ENCODE peak calls at places on chromosomes 2 and 18, in four cellular contexts. One of them, this sample, is unnamed.

GRCh38 chr2:105438104-105438929 is 39.5 kb upstream of the FHL2 start:
- DNase-seq in HepG2: no peak
- DNase-seq in H1: no peak
- DNase-seq in K562: peak; percentile 58
- DNase-seq in this sample: no peak

GRCh38 chr2:215270118-215270451 is 41.8 kb upstream of the ATIC start:
- DNase-seq in HepG2: no peak
- DNase-seq in H1: no peak
- DNase-seq in K562: no peak
- DNase-seq in this sample: no peak

GRCh38 chr18:58768293-58768974 is 96.2 kb upstream of the ZNF532 start:
- DNase-seq in HepG2: peak; percentile 35
- DNase-seq in H1: peak; percentile 96
- DNase-seq in K562: peak; percentile 49
- DNase-seq in this sample: peak; percentile 67

GRCh38 chr2:196284033-196284844 is 112.9 kb upstream of the STK17B start:
- DNase-seq in HepG2: no peak
- DNase-seq in H1: no peak
- DNase-seq in K562: no peak
- DNase-seq in this sample: no peak

GRCh38 chr2:38274286-38275276 is 102.5 kb downstream of the ATL2 start:
- DNase-seq in HepG2: peak; percentile 76
- DNase-seq in H1: no peak
- DNase-seq in K562: peak; percentile 60
- DNase-seq in this sample: peak; percentile 87

GRCh38 chr18:6960656-6961055 is 156.9 kb downstream of the LAMA1 start:
- DNase-seq in HepG2: no peak
- DNase-seq in H1: no peak
- DNase-seq in K562: no peak
- DNase-seq in this sample: no peak

GRCh38 chr2:81195774-81196382 is 891.3 kb upstream of the LRRTM1 start:
- DNase-seq in HepG2: no peak
- DNase-seq in H1: no peak
- DNase-seq in K562: no peak
- DNase-seq in this sample: no peak

GRCh38 chr2:69217333-69218080 is 169.5 kb downstream of the GFPT1 start:
- DNase-seq in HepG2: no peak
- DNase-seq in H1: no peak
- DNase-seq in K562: no peak
- DNase-seq in this sample: no peak

GRCh38 chr2:158544998-158545397 is 88.2 kb downstream of the PKP4 start:
- DNase-seq in HepG2: no peak
- DNase-seq in H1: no peak
- DNase-seq in K562: no peak
- DNase-seq in this sample: no peak

GRCh38 chr2:120028795-120029194 is 15.9 kb downstream of the EPB41L5 start:
- DNase-seq in HepG2: no peak
- DNase-seq in H1: no peak
- DNase-seq in K562: no peak
- DNase-seq in this sample: no peak

DNA sequence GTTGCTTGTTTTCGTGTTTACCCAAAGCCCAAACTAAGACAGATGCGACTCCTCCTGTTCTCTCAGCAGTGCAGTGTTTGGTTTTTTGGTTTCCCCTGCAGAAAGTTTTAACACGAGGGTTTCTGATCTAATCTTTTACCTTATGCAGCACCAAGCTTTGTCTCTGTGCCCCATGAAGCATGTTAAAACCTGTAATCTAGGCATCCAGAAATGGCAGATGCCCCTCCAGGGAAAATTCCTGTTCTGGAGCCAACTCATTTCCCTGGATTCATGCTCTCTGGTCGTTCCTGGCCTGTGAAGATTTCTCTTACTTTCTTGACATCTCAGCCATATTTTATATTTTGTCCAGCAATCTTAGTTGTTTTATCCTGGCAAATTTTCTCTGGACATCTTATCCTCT is 91.5 kb downstream of the LTBP1 start:
- DNase-seq in HepG2: no peak
- DNase-seq in H1: no peak
- DNase-seq in K562: no peak
- DNase-seq in this sample: no peak
- TF ChIP-seq PHF8 in HepG2: no peak
- TF ChIP-seq PHF8 in H1: no peak
- TF ChIP-seq PHF8 in K562: no peak
- TF ChIP-seq PHF8 in this sample: no peak

GRCh38 chr18:59985289-59985688 is 85.5 kb downstream of the PMAIP1 start:
- DNase-seq in HepG2: no peak
- DNase-seq in H1: no peak
- DNase-seq in K562: no peak
- DNase-seq in this sample: no peak

GRCh38 chr18:59987102-59987501 is 87.3 kb downstream of the PMAIP1 start:
- DNase-seq in HepG2: no peak
- DNase-seq in H1: no peak
- DNase-seq in K562: no peak
- DNase-seq in this sample: no peak

GRCh38 chr18:59990121-59990818 is 90.5 kb downstream of the PMAIP1 start:
- DNase-seq in HepG2: no peak
- DNase-seq in H1: no peak
- DNase-seq in K562: no peak
- DNase-seq in this sample: no peak

GRCh38 chr18:59986139-59986538 is 86.3 kb downstream of the PMAIP1 start:
- DNase-seq in HepG2: no peak
- DNase-seq in H1: no peak
- DNase-seq in K562: no peak
- DNase-seq in this sample: no peak

GRCh38 chr18:59988098-59988706 is 88.4 kb downstream of the PMAIP1 start:
- DNase-seq in HepG2: peak; percentile 23
- DNase-seq in H1: no peak
- DNase-seq in K562: peak; percentile 21
- DNase-seq in this sample: peak; percentile 53
- TF ChIP-seq PHF8 in HepG2: no peak
- TF ChIP-seq PHF8 in H1: no peak
- TF ChIP-seq PHF8 in K562: no peak
- TF ChIP-seq PHF8 in this sample: no peak

DNA sequence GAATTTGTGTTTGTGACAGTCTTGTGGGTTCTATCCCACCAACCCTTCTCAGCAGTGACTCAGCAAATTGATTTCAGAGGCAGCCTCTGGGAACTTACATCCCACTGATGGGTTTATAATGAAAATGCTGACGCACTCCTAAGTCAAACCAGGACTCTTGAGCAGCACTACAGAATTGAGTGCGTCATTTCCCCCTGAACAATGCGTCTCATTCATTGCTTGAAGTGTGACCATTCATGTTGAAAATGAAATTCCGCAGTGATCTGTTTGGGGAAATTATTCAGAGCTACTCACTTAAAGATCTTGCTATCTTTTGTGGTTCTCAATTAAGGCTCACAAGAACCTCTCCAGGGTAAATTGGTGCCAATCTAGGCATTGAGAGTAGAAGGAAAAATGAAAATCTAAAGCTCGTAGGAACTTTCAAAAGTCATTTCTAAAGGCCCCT is 417.7 kb upstream of the SLC14A2 start:
- DNase-seq in HepG2: no peak
- DNase-seq in H1: no peak
- DNase-seq in K562: no peak
- DNase-seq in this sample: no peak
- TF ChIP-seq PHF8 in HepG2: no peak
- TF ChIP-seq PHF8 in H1: no peak
- TF ChIP-seq PHF8 in K562: no peak
- TF ChIP-seq PHF8 in this sample: no peak

GRCh38 chr18:26056291-26056690 is 34.1 kb downstream of the SS18 start:
- DNase-seq in HepG2: no peak
- DNase-seq in H1: no peak
- DNase-seq in K562: no peak
- DNase-seq in this sample: no peak
- TF ChIP-seq PHF8 in HepG2: no peak
- TF ChIP-seq PHF8 in H1: no peak
- TF ChIP-seq PHF8 in K562: no peak
- TF ChIP-seq PHF8 in this sample: no peak

GRCh38 chr2:62110415-62111025 is 85.4 kb upstream of the B3GNT2 start:
- DNase-seq in HepG2: no peak
- DNase-seq in H1: no peak
- DNase-seq in K562: no peak
- DNase-seq in this sample: no peak

GRCh38 chr2:62116983-62117382 is 78.9 kb upstream of the B3GNT2 start:
- DNase-seq in HepG2: no peak
- DNase-seq in H1: no peak
- DNase-seq in K562: no peak
- DNase-seq in this sample: no peak

GRCh38 chr2:62114564-62114963 is 81.4 kb upstream of the B3GNT2 start:
- DNase-seq in HepG2: no peak
- DNase-seq in H1: no peak
- DNase-seq in K562: no peak
- DNase-seq in this sample: no peak

GRCh38 chr2:62109554-62109953 is 86.4 kb upstream of the B3GNT2 start:
- DNase-seq in HepG2: no peak
- DNase-seq in H1: no peak
- DNase-seq in K562: no peak
- DNase-seq in this sample: no peak

DNA sequence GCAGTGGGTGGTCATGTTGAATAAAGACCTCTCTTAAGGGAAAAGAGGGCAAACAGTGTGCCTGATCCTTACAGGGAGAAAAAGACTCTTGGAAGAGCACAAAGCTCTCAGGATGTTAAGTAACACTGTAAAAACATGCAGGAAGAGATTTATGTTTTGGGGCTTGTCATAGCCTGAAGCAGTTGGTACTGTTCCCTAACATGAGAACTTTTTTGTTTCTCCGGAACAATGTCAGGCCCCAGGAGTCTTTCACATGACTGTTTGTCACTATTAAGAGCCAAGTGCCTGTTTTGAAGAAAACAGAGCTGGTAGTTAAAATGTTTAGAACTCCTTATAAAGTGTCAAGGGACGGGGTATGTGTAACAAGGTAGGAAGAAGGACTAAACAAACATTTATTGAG is 83.7 kb upstream of the B3GNT2 start:
- DNase-seq in HepG2: no peak
- DNase-seq in H1: no peak
- DNase-seq in K562: no peak
- DNase-seq in this sample: no peak
- TF ChIP-seq PHF8 in HepG2: no peak
- TF ChIP-seq PHF8 in H1: no peak
- TF ChIP-seq PHF8 in K562: no peak
- TF ChIP-seq PHF8 in this sample: no peak

DNA sequence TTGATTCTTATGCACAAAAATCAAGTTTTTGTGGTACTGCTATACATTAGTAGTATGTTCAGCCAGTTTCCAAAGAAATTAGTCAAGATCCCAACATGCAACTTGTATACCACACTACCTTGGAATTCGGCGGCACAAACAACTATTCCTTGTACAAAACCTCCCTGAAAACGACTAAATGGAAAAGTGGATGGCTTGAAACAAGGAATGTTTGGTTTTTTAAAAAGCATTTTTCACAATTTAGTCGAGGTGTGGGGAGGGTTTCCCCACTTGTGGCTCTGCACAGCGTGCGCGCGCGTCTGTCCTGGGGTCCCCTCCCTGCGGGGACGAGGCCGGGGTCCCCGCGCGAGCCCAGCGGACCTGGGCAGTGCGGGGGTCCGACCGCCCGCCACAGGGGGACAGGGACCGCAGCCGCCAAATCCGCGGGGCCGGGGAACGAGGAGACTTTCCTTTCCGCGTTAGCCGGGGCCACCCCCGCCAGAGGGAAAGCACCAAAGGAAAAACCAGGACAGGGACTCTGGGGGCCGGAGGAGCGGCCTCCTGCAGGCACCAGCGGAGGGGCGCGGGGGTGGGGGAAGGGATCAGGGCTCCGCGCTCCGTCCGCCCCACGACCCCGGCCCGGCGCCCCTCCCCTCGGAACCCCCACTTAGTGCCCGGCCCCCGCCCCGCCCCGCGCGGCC is 534 bp upstream of the SOCS6 start:
- DNase-seq in HepG2: peak; percentile 35
- DNase-seq in H1: peak; percentile 68
- DNase-seq in K562: peak; percentile 34
- DNase-seq in this sample: no peak
- TF ChIP-seq PHF8 in HepG2: peak; percentile 45
- TF ChIP-seq PHF8 in H1: peak; percentile 32
- TF ChIP-seq PHF8 in K562: no peak
- TF ChIP-seq PHF8 in this sample: no peak

DNA sequence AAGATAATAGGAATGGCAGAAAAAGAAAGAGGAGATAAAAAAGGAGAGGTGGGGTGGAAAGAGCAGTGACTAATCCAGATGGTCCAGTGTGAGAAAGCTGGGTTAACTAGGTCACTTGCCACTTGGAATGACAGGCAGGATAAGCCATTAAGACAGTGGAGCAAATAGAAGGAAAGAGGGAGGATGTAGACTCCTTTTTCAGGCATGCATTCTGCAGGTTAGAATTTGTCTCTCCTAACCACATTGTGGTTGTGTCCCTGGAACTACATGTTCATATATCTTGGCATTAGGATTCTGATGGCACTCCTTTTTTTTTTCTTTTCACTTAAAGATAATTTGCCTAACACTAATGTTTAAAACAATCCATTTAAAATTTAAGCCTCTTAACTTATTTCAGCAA is 13.4 kb upstream of the NEMP2 start:
- DNase-seq in HepG2: no peak
- DNase-seq in H1: no peak
- DNase-seq in K562: no peak
- DNase-seq in this sample: no peak
- TF ChIP-seq PHF8 in HepG2: no peak
- TF ChIP-seq PHF8 in H1: no peak
- TF ChIP-seq PHF8 in K562: no peak
- TF ChIP-seq PHF8 in this sample: no peak

DNA sequence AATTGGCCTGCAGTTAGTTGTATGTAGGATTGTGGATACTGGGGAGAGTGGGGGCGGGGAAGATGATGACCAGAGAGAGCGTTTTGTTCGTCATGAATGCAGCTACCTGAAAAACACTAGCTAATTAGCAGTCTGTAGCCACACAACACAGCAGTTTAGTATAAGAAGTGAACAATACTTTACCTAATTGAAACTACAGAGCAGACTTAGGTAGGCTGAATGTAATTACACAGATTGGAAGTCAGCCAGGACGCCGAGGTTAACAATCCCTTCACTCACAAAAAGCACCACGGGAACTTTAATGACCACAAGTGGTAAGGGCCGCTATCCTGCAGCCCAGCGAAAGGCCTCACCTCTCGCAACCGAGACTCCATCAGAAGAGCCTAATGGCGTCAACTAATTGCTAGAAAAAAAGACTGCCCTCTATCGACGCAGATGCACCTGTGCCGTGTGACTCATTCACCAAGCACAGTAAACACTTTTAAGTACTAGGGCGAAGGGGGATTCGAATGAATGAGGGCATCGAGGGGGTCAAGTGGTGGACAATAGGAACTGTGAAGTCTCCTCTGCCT is 591.0 kb downstream of the ARHGAP15 start:
- DNase-seq in HepG2: no peak
- DNase-seq in H1: no peak
- DNase-seq in K562: peak; percentile 11
- DNase-seq in this sample: no peak
- TF ChIP-seq PHF8 in HepG2: no peak
- TF ChIP-seq PHF8 in H1: no peak
- TF ChIP-seq PHF8 in K562: no peak
- TF ChIP-seq PHF8 in this sample: no peak

This sample was measured in A549.